ENCODE peak calls at places on chromosomes 7 and 10, in eight cellular contexts. L is heart left ventricle, D is aorta, G is brain microvascular endothelial cell, Y is mesenchymal stem cell, Q is psoas muscle, U is fibroblast of lung, X is IMR-90. E is an unnamed sample. For H3K36me3, the result is how much of the 10 kb centered on the place peaks cover.

GRCh38 chr7:288671-289101 is 1.3 kb upstream of the FOXL3 start:
- DNase-seq in G (no peak), D (no peak), L (no peak), Y (no peak), X (no peak), Q (no peak), U (no peak), E (no peak)

GRCh38 chr7:21869785-21870402 is 75.8 kb downstream of the CDCA7L start:
- DNase-seq in X (peak), Y (peak), Q (no peak), D (no peak), U (peak), G (peak), L (no peak), E (no peak)

GRCh38 chr7:8582723-8583122 is 149.3 kb downstream of the NXPH1 start:
- DNase-seq in U (no peak), Q (no peak), Y (no peak), D (no peak), L (no peak), X (no peak), G (no peak), E (no peak)

GRCh38 chr10:13971586-13972475 is 358.9 kb downstream of the FRMD4A start:
- DNase-seq in L (no peak), U (peak), Y (peak), G (no peak), D (no peak), X (peak), Q (no peak), E (no peak)

GRCh38 chr10:44173558-44173894 is 211.4 kb downstream of the CXCL12 start:
- DNase-seq in D (no peak), L (no peak), X (peak), U (peak), Y (peak), Q (no peak), G (no peak), E (no peak)

GRCh38 chr7:93337047-93337446 is 104.9 kb downstream of the VPS50 start:
- DNase-seq in Y (no peak), X (no peak), D (no peak), G (no peak), U (no peak), L (no peak), Q (no peak), E (no peak)

GRCh38 chr7:100430450-100431285 is 1.0 kb downstream of the MEPCE start:
- DNase-seq in L (peak), U (peak), G (no peak), Y (no peak), X (peak), D (peak), Q (peak), E (no peak)

GRCh38 chr7:2802082-2802481 is 42.0 kb downstream of the GNA12 start:
- DNase-seq in X (peak), U (peak), Y (peak), G (no peak), D (no peak), Q (no peak), L (no peak), E (no peak)

GRCh38 chr10:114810926-114811325 is 10.7 kb upstream of the FHIP2A start:
- DNase-seq in D (no peak), Y (no peak), U (no peak), G (no peak), Q (no peak), X (no peak), L (no peak), E (no peak)

GRCh38 chr10:30736685-30737232 is 107.2 kb upstream of the LYZL2 start:
- DNase-seq in L (no peak), D (peak), Y (peak), X (peak), G (peak), U (peak), Q (peak), E (no peak)

GRCh38 chr7:121960678-121961461 is 87.9 kb downstream of the PTPRZ1 start:
- DNase-seq in Y (peak), G (peak), Q (no peak), D (no peak), X (peak), L (no peak), U (peak), E (no peak)

GRCh38 chr10:29998142-29998808 is 61.1 kb downstream of the JCAD start:
- DNase-seq in X (peak), L (peak), Q (peak), G (peak), Y (peak), D (peak), U (peak), E (peak)

GRCh38 chr10:76049581-76050290 is 618.3 kb downstream of the LRMDA start:
- DNase-seq in Q (no peak), U (peak), L (no peak), G (peak), D (no peak), X (no peak), Y (peak), E (no peak)

GRCh38 chr7:46385662-46386309 is 464.7 kb upstream of the IGFBP3 start:
- DNase-seq in L (no peak), G (peak), U (peak), D (no peak), Y (peak), X (peak), Q (no peak), E (no peak)

GRCh38 chr7:104967595-104967994 is 46.4 kb upstream of the KMT2E start:
- DNase-seq in L (no peak), U (peak), X (peak), G (peak), D (peak), Y (no peak), Q (no peak), E (no peak)

GRCh38 chr7:44222074-44222473 is 21.3 kb downstream of the YKT6 start:
- DNase-seq in X (no peak), Y (no peak), L (no peak), D (peak), G (no peak), U (no peak), Q (peak), E (no peak)

GRCh38 chr7:17408904-17409290 is 110.4 kb downstream of the AHR start:
- DNase-seq in Y (no peak), Q (no peak), X (peak), D (no peak), L (no peak), U (peak), G (no peak), E (no peak)

GRCh38 chr7:116446179-116446855 is 53.2 kb upstream of the CAV2 start:
- DNase-seq in G (peak), L (no peak), Q (no peak), X (no peak), Y (peak), U (no peak), D (no peak), E (no peak)

GRCh38 chr7:91033574-91033973 is 230.7 kb upstream of the FZD1 start:
- DNase-seq in U (no peak), Y (no peak), X (no peak), D (no peak), G (no peak), Q (peak), L (no peak), E (no peak)

GRCh38 chr10:7383442-7383841 is 27.4 kb downstream of the SFMBT2 start:
- DNase-seq in L (no peak), Y (no peak), D (no peak), X (no peak), U (no peak), G (no peak), Q (no peak), E (no peak)

GRCh38 chr10:75107756-75108683 is 3.4 kb upstream of the SAMD8 start:
- DNase-seq in U (no peak), G (no peak), Y (no peak), D (no peak), L (peak), X (no peak), Q (no peak), E (no peak)

GRCh38 chr7:111098011-111098925 is 7.3 kb downstream of the LRRN3 start:
- DNase-seq in X (peak), Y (peak), L (peak), G (peak), D (no peak), U (peak), Q (peak), E (peak)

GRCh38 chr10:79392020-79392398 is 44.7 kb downstream of the PPIF start:
- DNase-seq in D (peak), Q (peak), G (no peak), X (no peak), L (peak), U (no peak), Y (no peak), E (peak)

GRCh38 chr10:100571069-100571817 is 35.5 kb downstream of the HIF1AN start:
- DNase-seq in X (no peak), L (no peak), Y (no peak), D (no peak), Q (no peak), G (no peak), U (no peak), E (no peak)

GRCh38 chr7:96998765-96999164 is 6.6 kb upstream of the DLX6 start:
- DNase-seq in Q (no peak), D (no peak), L (no peak), U (no peak), Y (no peak), X (no peak), G (no peak), E (no peak)

GRCh38 chr7:132865766-132866531 is 215.9 kb downstream of the CHCHD3 start:
- DNase-seq in X (peak), D (no peak), G (peak), Q (no peak), Y (peak), U (peak), L (no peak), E (no peak)

GRCh38 chr10:77641788-77642397 is 4.3 kb upstream of the KCNMA1 start:
- DNase-seq in X (peak), U (peak), Q (no peak), Y (peak), D (peak), G (peak), L (peak), E (no peak)

GRCh38 chr7:155879592-155879991 is 67.3 kb upstream of the SHH start:
- DNase-seq in Q (no peak), G (no peak), Y (no peak), X (no peak), D (no peak), U (no peak), L (no peak), E (no peak)
- H3K27ac ChIP-seq in Q (no peak), G (no peak), Y (no peak), X (no peak), D (no peak), U (no peak), L (no peak), E (no peak)

DNA sequence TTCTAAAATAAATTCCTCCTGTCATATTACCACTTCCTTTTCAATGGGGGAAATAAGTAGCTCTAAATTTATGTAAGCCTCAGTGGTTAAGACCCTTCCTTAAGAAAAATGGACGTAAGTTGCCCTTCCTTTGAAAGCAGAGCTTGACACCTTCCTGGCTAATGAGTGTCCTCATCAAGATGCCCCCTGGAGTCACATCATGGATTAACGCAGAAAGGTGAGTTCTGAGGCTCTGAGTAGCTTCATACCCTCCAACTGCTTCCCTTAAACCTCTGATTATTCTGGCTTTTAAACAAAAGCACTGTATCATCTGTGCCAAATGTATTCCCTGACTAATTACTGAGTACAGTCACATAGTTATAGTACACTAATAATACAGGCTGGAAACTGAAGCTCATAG is 14.7 kb downstream of the KCTD7 start:
- DNase-seq in G (no peak), Y (no peak), D (no peak), L (no peak), U (no peak), X (no peak), Q (no peak), E (no peak)
- H3K36me3 ChIP-seq in G (half or more), Y (half or more), D (under half), L (under half), U (under half), X (half or more), Q (half or more), E (under half)

GRCh38 chr7:28408105-28408973 is 4.0 kb upstream of the CREB5 start:
- DNase-seq in Y (peak), G (no peak), X (peak), U (no peak), D (no peak), Q (peak), L (peak), E (peak)
- H3K4me3 ChIP-seq in Y (no peak), G (peak), X (no peak), U (no peak), D (no peak), Q (peak), L (peak), E (peak)

DNA sequence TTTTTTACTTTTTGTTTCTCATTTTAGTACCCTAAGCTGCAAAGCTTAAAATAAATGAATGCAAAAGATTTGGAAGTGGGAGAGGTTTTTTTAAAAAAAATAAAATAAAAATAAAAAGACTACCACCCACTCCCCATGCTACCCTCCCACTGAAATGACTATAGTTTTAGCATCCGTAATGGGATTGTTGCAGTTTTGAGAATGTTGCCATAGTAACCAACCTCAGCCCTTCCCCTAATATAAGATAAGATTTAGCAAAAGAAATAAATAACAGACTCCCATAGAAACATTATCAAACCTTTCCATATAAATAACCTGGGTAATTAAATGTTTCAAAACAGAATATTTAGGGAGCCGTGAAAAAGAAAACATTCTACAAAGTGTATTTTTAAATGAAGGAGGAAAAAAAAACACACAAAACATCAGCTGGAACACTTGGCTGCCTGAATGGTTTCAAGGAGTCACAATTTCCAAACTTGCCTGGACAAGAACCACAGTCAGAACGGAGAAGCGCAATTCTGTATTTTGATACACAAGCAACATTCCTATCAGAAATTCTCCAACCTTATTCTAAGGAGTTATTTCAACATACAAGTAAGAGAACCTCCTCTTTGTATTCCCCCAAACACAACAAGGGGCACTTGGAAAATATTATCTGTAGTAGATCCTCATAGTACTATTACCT is 57.4 kb downstream of the DGKI start:
- DNase-seq in G (no peak), D (no peak), Q (no peak), X (no peak), U (peak), L (no peak), Y (no peak), E (no peak)
- H3K27ac ChIP-seq in G (no peak), D (no peak), Q (no peak), X (no peak), U (no peak), L (no peak), Y (no peak), E (no peak)

GRCh38 chr10:87658383-87658795 is 1.3 kb upstream of the PAPSS2 start:
- DNase-seq in Q (no peak), U (no peak), D (no peak), X (peak), L (no peak), G (no peak), Y (peak), E (no peak)
- H3K36me3 ChIP-seq in Q (under half), U (under half), D (under half), X (under half), L (under half), G (under half), Y (under half), E (under half)

E was measured in heart right ventricle.